ENCODE peak calls at places on chromosomes 16 and 17, in eight cellular contexts. N, O, T, P, E, R, D and H are unnamed samples.

GRCh38 chr17:29760279-29760721 is 137.6 kb upstream of the CORO6 start:
- DNase-seq in N (peak; percentile 59), O (peak; percentile 17), T (peak; percentile 41), P (peak; percentile 18), E (peak; percentile 50), R (peak; percentile 40), D (peak; percentile 84), H (peak; percentile 6)

GRCh38 chr17:2071421-2072281 is 16.7 kb downstream of the HIC1 start:
- DNase-seq in N (peak; percentile 87), O (no peak), T (peak; percentile 62), P (no peak), E (no peak), R (no peak), D (no peak), H (no peak)

GRCh38 chr16:85274924-85275323 is 162.7 kb upstream of the CIBAR2 start:
- DNase-seq in N (no peak), O (no peak), T (no peak), P (no peak), E (no peak), R (no peak), D (no peak), H (no peak)

GRCh38 chr17:55576237-55576998 is 65.2 kb upstream of the SMIM36 start:
- DNase-seq in N (peak; percentile 94), O (no peak), T (peak; percentile 78), P (no peak), E (peak; percentile 13), R (no peak), D (peak; percentile 89), H (peak; percentile 66)

GRCh38 chr16:30678586-30678970 is 20.3 kb downstream of the FBRS start:
- DNase-seq in N (no peak), O (no peak), T (no peak), P (no peak), E (no peak), R (no peak), D (peak; percentile 62), H (no peak)

GRCh38 chr17:37240381-37240780 is 135.4 kb upstream of the C17orf78 start:
- DNase-seq in N (no peak), O (no peak), T (no peak), P (no peak), E (no peak), R (no peak), D (no peak), H (no peak)

GRCh38 chr17:83199500-83200201 is 120.2 kb downstream of the METRNL start:
- DNase-seq in N (no peak), O (peak; percentile 54), T (peak; percentile 50), P (peak; percentile 64), E (peak; percentile 68), R (peak; percentile 26), D (peak; percentile 16), H (no peak)

GRCh38 chr17:17425591-17425990 is 51.2 kb upstream of the MED9 start:
- DNase-seq in N (no peak), O (no peak), T (no peak), P (no peak), E (no peak), R (no peak), D (no peak), H (no peak)